ENCODE peak calls at places on chromosomes 13 and 19, in six cellular contexts. Y, W, L, N, M and P are unnamed samples.

GRCh38 chr13:112897956-112898785 is 70.8 kb upstream of the MCF2L start:
- DNase-seq in Y (no peak), W (no peak), L (peak; percentile 72), N (no peak), M (no peak), P (no peak)

GRCh38 chr13:113726961-113727411 is 32.0 kb upstream of the TMEM255B start:
- DNase-seq in Y (no peak), W (no peak), L (peak; percentile 86), N (no peak), M (no peak), P (peak; percentile 35)

GRCh38 chr13:36973621-36974268 is 25.4 kb downstream of the ALG5 start:
- DNase-seq in Y (no peak), W (no peak), L (no peak), N (no peak), M (no peak), P (no peak)

GRCh38 chr19:11659612-11660011 is 62.3 kb downstream of the ZNF627 start:
- DNase-seq in Y (no peak), W (no peak), L (no peak), N (no peak), M (no peak), P (no peak)

GRCh38 chr13:100836696-100837095 is 162.1 kb upstream of the TMTC4 start:
- DNase-seq in Y (no peak), W (no peak), L (no peak), N (no peak), M (no peak), P (no peak)

GRCh38 chr13:32471187-32471922 is 43.4 kb upstream of the N4BP2L1 start:
- DNase-seq in Y (no peak), W (peak; percentile 76), L (no peak), N (no peak), M (no peak), P (peak; percentile 53)

GRCh38 chr13:39496487-39496998 is 106.5 kb downstream of the LHFPL6 start:
- DNase-seq in Y (no peak), W (no peak), L (no peak), N (no peak), M (no peak), P (no peak)

GRCh38 chr19:53511933-53512374 is 26.0 kb upstream of the ZNF331 start:
- DNase-seq in Y (peak; percentile 39), W (peak; percentile 80), L (no peak), N (no peak), M (peak; percentile 63), P (peak; percentile 49)

GRCh38 chr19:57438925-57439324 is 3.8 kb downstream of the ZNF749 start:
- DNase-seq in Y (no peak), W (no peak), L (no peak), N (no peak), M (no peak), P (no peak)

GRCh38 chr19:44925114-44925891 is 10.9 kb downstream of the APOC1 start:
- DNase-seq in Y (no peak), W (no peak), L (peak; percentile 85), N (no peak), M (no peak), P (peak; percentile 19)

GRCh38 chr19:8028951-8029491 is 23.5 kb upstream of the CCL25 start:
- DNase-seq in Y (no peak), W (peak; percentile 65), L (no peak), N (no peak), M (peak; percentile 51), P (no peak)

GRCh38 chr19:45782820-45783785 is 813 bp upstream of the DMPK start:
- DNase-seq in Y (no peak), W (peak; percentile 54), L (no peak), N (no peak), M (no peak), P (peak; percentile 75)

GRCh38 chr13:26236306-26236705 is 14.2 kb upstream of the RNF6 start:
- DNase-seq in Y (no peak), W (no peak), L (no peak), N (no peak), M (no peak), P (peak; percentile 51)

GRCh38 chr19:43463381-43464088 is 1.9 kb downstream of the LYPD3 start:
- DNase-seq in Y (peak; percentile 98), W (peak; percentile 96), L (peak; percentile 99), N (peak; percentile 98), M (peak; percentile 87), P (peak; percentile 77)

GRCh38 chr19:39704181-39705044 is at the start of gene LGALS14:
- DNase-seq in Y (no peak), W (no peak), L (no peak), N (no peak), M (no peak), P (no peak)

GRCh38 chr19:11378319-11379189 is 4.1 kb downstream of the SWSAP1 start:
- DNase-seq in Y (no peak), W (peak; percentile 77), L (peak; percentile 86), N (no peak), M (no peak), P (peak; percentile 86)

GRCh38 chr13:104314321-104314720 is 1248.1 kb upstream of the SLC10A2 start:
- DNase-seq in Y (no peak), W (no peak), L (no peak), N (no peak), M (no peak), P (no peak)

GRCh38 chr13:35930665-35931631 is 200.2 kb downstream of the DCLK1 start:
- DNase-seq in Y (no peak), W (no peak), L (no peak), N (no peak), M (no peak), P (no peak)

GRCh38 chr13:86567119-86567518 is 767.9 kb upstream of the SLITRK6 start:
- DNase-seq in Y (no peak), W (peak; percentile 6), L (no peak), N (no peak), M (no peak), P (no peak)

GRCh38 chr19:45528744-45529453 is 21.6 kb downstream of the VASP start:
- DNase-seq in Y (peak; percentile 20), W (peak; percentile 60), L (no peak), N (no peak), M (peak; percentile 52), P (peak; percentile 44)

GRCh38 chr19:54388001-54388802 is 23.5 kb upstream of the LAIR1 start:
- DNase-seq in Y (peak; percentile 75), W (no peak), L (peak; percentile 85), N (no peak), M (no peak), P (no peak)

DNA sequence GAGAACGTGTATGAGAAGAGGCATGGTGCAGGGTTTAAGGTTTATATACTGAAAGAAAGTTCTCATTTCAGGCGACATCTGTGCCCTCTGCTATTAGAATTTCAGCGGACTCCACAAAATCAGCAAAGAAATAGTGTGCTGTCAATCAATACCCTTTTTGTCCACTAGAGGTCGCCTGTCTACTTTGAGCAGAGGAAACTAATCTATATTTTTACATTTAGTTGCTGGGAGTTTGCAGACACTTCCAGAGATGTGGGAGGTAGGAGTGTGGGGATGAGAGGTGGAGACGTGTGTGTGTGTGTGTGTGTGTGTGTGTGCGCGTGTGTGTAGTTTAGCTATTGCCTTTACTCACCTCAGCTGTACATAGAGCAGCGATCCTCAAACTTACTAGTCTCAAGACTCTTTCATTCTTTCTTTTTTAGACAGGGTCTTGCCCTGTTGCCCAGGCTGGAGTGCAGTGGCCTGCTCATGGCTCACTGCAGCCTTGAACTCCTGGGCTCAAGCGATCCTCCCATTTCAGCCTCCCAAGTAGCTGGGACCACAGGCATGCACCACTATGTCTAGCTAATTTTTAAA is 9.7 kb downstream of the INAFM1 start:
- DNase-seq in Y (peak; percentile 77), W (peak; percentile 71), L (no peak), N (no peak), M (peak; percentile 28), P (peak; percentile 41)
- H3K4me3 ChIP-seq in Y (no peak overlapping the region), W (no peak overlapping the region), L (no peak overlapping the region), N (no peak overlapping the region), M (no peak overlapping the region), P (no peak overlapping the region)

GRCh38 chr13:98535501-98536357 is 41.2 kb downstream of the STK24 start:
- DNase-seq in Y (no peak), W (no peak), L (no peak), N (no peak), M (no peak), P (peak; percentile 45)

GRCh38 chr13:98537740-98538139 is 39.2 kb downstream of the STK24 start:
- DNase-seq in Y (no peak), W (no peak), L (no peak), N (no peak), M (no peak), P (no peak)

GRCh38 chr13:98537306-98537705 is 39.6 kb downstream of the STK24 start:
- DNase-seq in Y (no peak), W (no peak), L (no peak), N (no peak), M (no peak), P (no peak)

GRCh38 chr13:98534821-98535220 is 42.1 kb downstream of the STK24 start:
- DNase-seq in Y (no peak), W (no peak), L (no peak), N (no peak), M (no peak), P (no peak)

GRCh38 chr13:98536729-98537128 is 40.2 kb downstream of the STK24 start:
- DNase-seq in Y (no peak), W (no peak), L (no peak), N (no peak), M (no peak), P (no peak)
- H3K4me1 ChIP-seq in Y (peaks cover 80% of the 10 kb centered on the region), W (peaks cover 22% of the 10 kb centered on the region), L (peaks cover 36% of the 10 kb centered on the region), N (peaks cover 6% of the 10 kb centered on the region), M (peaks cover 9% of the 10 kb centered on the region), P (peaks cover 9% of the 10 kb centered on the region)

DNA sequence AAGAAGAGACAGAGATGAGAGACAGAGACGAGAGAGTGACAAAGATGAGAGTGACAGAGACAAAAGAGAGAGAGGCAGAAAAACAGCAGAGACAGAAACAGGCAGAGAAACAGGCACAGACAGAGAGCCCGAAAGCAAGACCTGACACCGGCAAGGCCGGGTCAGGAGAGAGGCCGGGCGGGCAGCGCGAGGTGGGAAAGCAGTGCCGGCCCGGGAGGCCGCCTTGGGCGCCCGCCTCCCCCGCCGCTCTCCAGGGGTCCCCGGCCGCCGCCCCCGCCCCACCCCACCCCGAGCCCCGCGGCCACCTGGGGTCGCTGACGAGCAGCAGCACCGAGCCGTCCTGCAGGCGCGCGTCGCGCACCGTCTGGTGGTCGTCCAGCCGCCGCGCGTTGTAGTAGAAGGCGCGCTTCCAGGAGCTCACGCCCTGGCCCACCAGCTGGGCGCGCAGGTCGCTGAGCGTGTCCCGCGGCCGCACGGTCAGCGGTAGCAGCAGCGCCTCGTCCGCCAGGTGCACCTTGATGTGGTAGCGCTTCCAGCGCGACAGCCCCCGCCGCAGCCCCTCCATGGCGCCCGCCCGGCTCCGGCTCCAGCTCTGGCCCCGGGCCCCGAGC is at the start of gene TINCR:
- DNase-seq in Y (no peak), W (peak; percentile 67), L (no peak), N (no peak), M (no peak), P (no peak)
- H3K4me3 ChIP-seq in Y (no peak within 1 kb of the TSS), W (peak within 1 kb of the TSS; percentile 21), L (no peak within 1 kb of the TSS), N (no peak within 1 kb of the TSS), M (peak within 1 kb of the TSS; percentile 65), P (no peak within 1 kb of the TSS)

DNA sequence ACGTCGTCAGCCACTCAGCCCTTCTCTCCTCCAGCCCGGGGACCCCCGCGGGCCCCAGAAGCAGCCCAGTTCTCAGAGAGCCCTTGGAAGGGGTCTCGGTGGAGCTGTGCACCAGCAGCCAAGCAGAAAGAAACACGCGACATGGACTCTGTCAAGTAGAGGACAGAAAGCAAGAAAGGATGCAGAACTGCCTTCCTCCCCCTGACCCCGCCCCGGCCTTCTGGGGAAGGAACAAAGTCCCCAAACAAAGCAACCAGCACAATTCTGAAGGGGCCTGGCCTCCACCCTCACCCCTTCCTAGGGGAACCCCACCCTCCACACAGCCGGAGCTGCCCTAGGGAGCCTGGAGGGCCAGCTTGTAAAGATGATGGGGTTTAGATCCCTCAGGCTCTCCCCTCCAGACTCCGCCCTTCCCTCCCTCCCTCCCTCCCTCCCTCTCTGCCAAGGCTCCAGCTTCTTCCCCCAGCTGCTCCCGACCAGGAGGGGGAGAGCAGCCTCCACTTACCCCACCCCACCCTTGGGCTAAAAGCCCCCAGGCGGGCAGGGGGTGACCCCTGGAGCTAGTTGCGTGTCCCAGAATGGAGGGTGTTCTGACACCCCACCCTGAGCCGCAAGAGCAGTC is 7.8 kb downstream of the LYL1 start:
- DNase-seq in Y (no peak), W (no peak), L (peak; percentile 92), N (no peak), M (no peak), P (no peak)
- H3K4me1 ChIP-seq in Y (peaks cover 61% of the 10 kb centered on the region), W (peaks cover 3% of the 10 kb centered on the region), L (peaks cover 46% of the 10 kb centered on the region), N (peaks cover 37% of the 10 kb centered on the region), M (peaks cover 29% of the 10 kb centered on the region), P (peaks cover 8% of the 10 kb centered on the region)